ENCODE peak calls at places on chromosomes 4 and X, in ten cellular contexts. M, Z, X, R, E, S, J, C, B and H are unnamed samples.

GRCh38 chr4:143599827-143600226 is 86.3 kb downstream of the SMARCA5 start:
- DNase-seq in X (no peak), C (no peak), Z (no peak), B (no peak), J (no peak), S (no peak), M (peak), R (no peak), E (no peak), H (no peak)

GRCh38 chr4:173237152-173237551 is 68.5 kb downstream of the GALNT7 start:
- DNase-seq in S (no peak), Z (peak), E (peak), M (peak), C (no peak), J (no peak), X (no peak), R (no peak), B (no peak), H (no peak)

GRCh38 chr4:113447061-113447460 is 314.5 kb downstream of the CAMK2D start:
- DNase-seq in S (no peak), C (no peak), R (no peak), Z (no peak), M (no peak), J (no peak), B (no peak), X (no peak), E (no peak), H (no peak)

GRCh38 chr4:8614365-8615193 is 22.0 kb downstream of the CPZ start:
- DNase-seq in Z (no peak), R (no peak), B (no peak), X (no peak), E (no peak), J (no peak), C (no peak), M (no peak), S (no peak), H (no peak)

GRCh38 chr4:37430718-37431416 is 186.3 kb downstream of the NWD2 start:
- DNase-seq in Z (no peak), B (no peak), X (no peak), J (no peak), E (no peak), S (no peak), R (no peak), C (no peak), M (no peak), H (no peak)

GRCh38 chr4:177547985-177548384 is 105.7 kb upstream of the AGA start:
- DNase-seq in Z (no peak), M (no peak), S (no peak), B (no peak), J (no peak), E (no peak), X (no peak), R (no peak), C (no peak), H (no peak)

GRCh38 chr4:89072921-89073320 is 15.9 kb upstream of the FAM13A start:
- DNase-seq in R (no peak), J (no peak), C (no peak), Z (no peak), B (no peak), E (no peak), X (no peak), M (no peak), S (no peak), H (no peak)

GRCh38 chr4:89254847-89255246 is 52.8 kb downstream of the GPRIN3 start:
- DNase-seq in B (peak), J (peak), C (no peak), Z (peak), R (peak), M (peak), X (no peak), E (no peak), S (peak), H (no peak)

GRCh38 chrX:8084023-8084422 is 87.0 kb downstream of the VCX2 start:
- DNase-seq in B (no peak), C (peak), J (no peak), R (peak), X (no peak), Z (no peak), S (no peak), E (no peak), M (peak), H (no peak)

GRCh38 chrX:71547339-71547738 is 14.4 kb downstream of the OGT start:
- DNase-seq in B (no peak), E (no peak), J (no peak), C (no peak), S (no peak), Z (no peak), M (no peak), R (no peak), X (no peak), H (no peak)

GRCh38 chrX:19332983-19333382 is 10.7 kb upstream of the PDHA1 start:
- DNase-seq in Z (no peak), J (no peak), B (no peak), R (no peak), M (peak), C (no peak), S (no peak), X (peak), E (peak), H (no peak)

GRCh38 chr4:30616943-30617646 is 103.1 kb upstream of the PCDH7 start:
- DNase-seq in R (no peak), M (no peak), E (no peak), J (no peak), B (no peak), Z (no peak), S (no peak), X (no peak), C (no peak), H (no peak)

GRCh38 chrX:100647095-100647494 is 3.1 kb downstream of the SRPX2 start:
- DNase-seq in Z (no peak), C (no peak), M (peak), R (no peak), E (no peak), J (no peak), B (no peak), S (no peak), X (no peak), H (no peak)

GRCh38 chr4:101356928-101357327 is 9.6 kb upstream of the PPP3CA start:
- DNase-seq in E (no peak), M (peak), X (peak), J (no peak), B (no peak), R (peak), S (no peak), C (peak), Z (peak), H (no peak)

GRCh38 chr4:169620846-169621228 is 459 bp downstream of the CLCN3 start:
- DNase-seq in E (no peak), S (no peak), Z (no peak), J (peak), X (no peak), M (peak), R (no peak), B (no peak), C (peak), H (no peak)

GRCh38 chr4:47278631-47279030 is 184.9 kb downstream of the COMMD8 start:
- DNase-seq in R (no peak), Z (no peak), M (no peak), E (no peak), S (no peak), B (no peak), C (no peak), X (no peak), J (no peak), H (no peak)

GRCh38 chr4:109560687-109561452 is 824 bp downstream of the MCUB start:
- DNase-seq in J (peak), X (peak), C (peak), R (peak), M (peak), Z (peak), B (peak), S (peak), E (no peak), H (peak)

GRCh38 chr4:8015512-8015911 is 75.9 kb upstream of the AFAP1 start:
- DNase-seq in X (no peak), Z (no peak), B (no peak), S (no peak), M (peak), E (peak), J (no peak), C (peak), R (peak), H (no peak)

GRCh38 chrX:104130808-104131207 is 18.5 kb downstream of the ZCCHC18 start:
- DNase-seq in E (no peak), S (no peak), J (no peak), X (no peak), M (peak), B (no peak), Z (no peak), R (no peak), C (no peak), H (no peak)

GRCh38 chrX:74931214-74931613 is 6.0 kb upstream of the NEXMIF start:
- DNase-seq in M (peak), E (no peak), X (no peak), B (no peak), S (no peak), C (no peak), R (no peak), J (no peak), Z (no peak), H (no peak)

GRCh38 chrX:106468433-106468832 is 143.3 kb upstream of the RADX start:
- DNase-seq in S (no peak), Z (no peak), M (no peak), R (no peak), E (no peak), B (no peak), J (no peak), X (no peak), C (no peak), H (no peak)